ENCODE peak calls at places on chromosomes 16 and 17, in ten cellular contexts. G is MV-4-11; N is mucosa of descending colon; I is NCI-H460; W is T-helper 2 cell; C is CD8-positive, alpha-beta T cell; F is T1000; E is T-helper 9 cell; J is renal cortical epithelial cell; D is HS-27A. L is an unnamed sample.

GRCh38 chr16:66493490-66494401 is 56.2 kb downstream of the TK2 start:
- DNase-seq in G (no peak), N (peak), I (no peak), W (no peak), C (peak), F (no peak), E (no peak), J (no peak), D (no peak), L (no peak)

GRCh38 chr17:5209396-5209795 is 17.7 kb upstream of the ZNF594 start:
- DNase-seq in G (no peak), N (no peak), I (no peak), W (no peak), C (no peak), F (no peak), E (no peak), J (no peak), D (no peak), L (peak)

GRCh38 chr17:58759522-58759921 is 3.9 kb downstream of the PPM1E start:
- DNase-seq in G (no peak), N (no peak), I (no peak), W (no peak), C (no peak), F (no peak), E (no peak), J (no peak), D (no peak), L (no peak)

GRCh38 chr17:10162034-10162433 is 36.4 kb downstream of the GAS7 start:
- DNase-seq in G (peak), N (no peak), I (no peak), W (no peak), C (no peak), F (no peak), E (no peak), J (no peak), D (no peak), L (no peak)

GRCh38 chr17:80501739-80502577 is 25.6 kb upstream of the NPTX1 start:
- DNase-seq in G (no peak), N (no peak), I (peak), W (no peak), C (no peak), F (peak), E (no peak), J (peak), D (no peak), L (no peak)

GRCh38 chr17:76121932-76122383 is 18.4 kb upstream of the EXOC7 start:
- DNase-seq in G (no peak), N (no peak), I (no peak), W (no peak), C (peak), F (no peak), E (no peak), J (no peak), D (no peak), L (no peak)

GRCh38 chr16:19645557-19645981 is 72.5 kb downstream of the KNOP1 start:
- DNase-seq in G (no peak), N (no peak), I (no peak), W (no peak), C (no peak), F (no peak), E (no peak), J (no peak), D (no peak), L (no peak)

GRCh38 chr16:19008245-19008644 is 24.5 kb downstream of the TMC7 start:
- DNase-seq in G (no peak), N (no peak), I (no peak), W (no peak), C (no peak), F (no peak), E (no peak), J (peak), D (no peak), L (peak)

GRCh38 chr17:41212524-41213169 is 13.8 kb upstream of the KRTAP9-2 start:
- DNase-seq in G (no peak), N (peak), I (no peak), W (no peak), C (no peak), F (no peak), E (no peak), J (no peak), D (no peak), L (no peak)

GRCh38 chr16:87492721-87493554 is at the start of gene ZCCHC14:
- DNase-seq in G (peak), N (peak), I (peak), W (peak), C (peak), F (peak), E (peak), J (peak), D (peak), L (peak)

GRCh38 chr17:55163408-55163807 is 101.4 kb upstream of the HLF start:
- DNase-seq in G (no peak), N (no peak), I (no peak), W (no peak), C (no peak), F (no peak), E (no peak), J (no peak), D (no peak), L (no peak)

GRCh38 chr16:68446941-68447675 is 1.2 kb downstream of the SMPD3 start:
- DNase-seq in G (no peak), N (peak), I (no peak), W (no peak), C (no peak), F (no peak), E (no peak), J (no peak), D (no peak), L (no peak)

GRCh38 chr16:86755571-86756006 is 177.2 kb downstream of the FOXL1 start:
- DNase-seq in G (no peak), N (no peak), I (no peak), W (no peak), C (no peak), F (no peak), E (no peak), J (no peak), D (no peak), L (no peak)

GRCh38 chr17:7436556-7437368 is 1.5 kb downstream of the TMEM102 start:
- DNase-seq in G (peak), N (peak), I (peak), W (peak), C (peak), F (peak), E (peak), J (peak), D (no peak), L (peak)

L was measured in AG08395.